ENCODE peak calls at places on chromosomes 2 and 18, in five cellular contexts. One of them, this sample, is unnamed.

GRCh38 chr2:136248242-136248641 is 130.3 kb upstream of the CXCR4 start:
- DNase-seq in GM12865: no peak
- DNase-seq in NCI-H2081: no peak
- DNase-seq in AG04450: no peak
- DNase-seq in NCI-H1436: peak; percentile 71
- DNase-seq in this sample: no peak

GRCh38 chr2:120683701-120684100 is 52.0 kb upstream of the GLI2 start:
- DNase-seq in GM12865: no peak
- DNase-seq in NCI-H2081: no peak
- DNase-seq in AG04450: no peak
- DNase-seq in NCI-H1436: no peak
- DNase-seq in this sample: no peak

GRCh38 chr18:37778417-37779165 is 213.0 kb upstream of the CELF4 start:
- DNase-seq in GM12865: peak; percentile 53
- DNase-seq in NCI-H2081: peak; percentile 63
- DNase-seq in AG04450: no peak
- DNase-seq in NCI-H1436: peak; percentile 59
- DNase-seq in this sample: no peak

GRCh38 chr2:104859310-104860130 is 5.6 kb downstream of the POU3F3 start:
- DNase-seq in GM12865: no peak
- DNase-seq in NCI-H2081: no peak
- DNase-seq in AG04450: no peak
- DNase-seq in NCI-H1436: no peak
- DNase-seq in this sample: no peak

GRCh38 chr2:196372811-196373664 is 201.7 kb upstream of the STK17B start:
- DNase-seq in GM12865: no peak
- DNase-seq in NCI-H2081: no peak
- DNase-seq in AG04450: no peak
- DNase-seq in NCI-H1436: no peak
- DNase-seq in this sample: no peak

GRCh38 chr2:33417093-33417492 is 59.4 kb upstream of the RASGRP3 start:
- DNase-seq in GM12865: no peak
- DNase-seq in NCI-H2081: no peak
- DNase-seq in AG04450: no peak
- DNase-seq in NCI-H1436: no peak
- DNase-seq in this sample: no peak

GRCh38 chr2:9910699-9911098 is 40.8 kb upstream of the GRHL1 start:
- DNase-seq in GM12865: no peak
- DNase-seq in NCI-H2081: no peak
- DNase-seq in AG04450: no peak
- DNase-seq in NCI-H1436: no peak
- DNase-seq in this sample: no peak

GRCh38 chr2:203973000-203973399 is 36.4 kb downstream of the ICOS start:
- DNase-seq in GM12865: no peak
- DNase-seq in NCI-H2081: no peak
- DNase-seq in AG04450: no peak
- DNase-seq in NCI-H1436: no peak
- DNase-seq in this sample: no peak

GRCh38 chr2:39202639-39203369 is 41.0 kb downstream of the CDKL4 start:
- DNase-seq in GM12865: peak; percentile 16
- DNase-seq in NCI-H2081: no peak
- DNase-seq in AG04450: no peak
- DNase-seq in NCI-H1436: no peak
- DNase-seq in this sample: no peak

GRCh38 chr2:32711219-32711618 is 83.4 kb downstream of the TTC27 start:
- DNase-seq in GM12865: no peak
- DNase-seq in NCI-H2081: no peak
- DNase-seq in AG04450: peak; percentile 53
- DNase-seq in NCI-H1436: no peak
- DNase-seq in this sample: peak; percentile 29

GRCh38 chr2:168673265-168674222 is 128.9 kb upstream of the NOSTRIN start:
- DNase-seq in GM12865: no peak
- DNase-seq in NCI-H2081: no peak
- DNase-seq in AG04450: no peak
- DNase-seq in NCI-H1436: no peak
- DNase-seq in this sample: no peak

GRCh38 chr2:14941151-14941631 is 308.7 kb downstream of the LRATD1 start:
- DNase-seq in GM12865: no peak
- DNase-seq in NCI-H2081: no peak
- DNase-seq in AG04450: peak; percentile 8
- DNase-seq in NCI-H1436: no peak
- DNase-seq in this sample: no peak

GRCh38 chr2:181812106-181812745 is 79.3 kb upstream of the ITPRID2 start:
- DNase-seq in GM12865: no peak
- DNase-seq in NCI-H2081: no peak
- DNase-seq in AG04450: no peak
- DNase-seq in NCI-H1436: no peak
- DNase-seq in this sample: no peak

GRCh38 chr18:49886891-49887764 is 73.8 kb upstream of the ACAA2 start:
- DNase-seq in GM12865: no peak
- DNase-seq in NCI-H2081: no peak
- DNase-seq in AG04450: no peak
- DNase-seq in NCI-H1436: no peak
- DNase-seq in this sample: no peak

GRCh38 chr2:70887208-70887549 is 48.5 kb upstream of the ATP6V1B1 start:
- DNase-seq in GM12865: no peak
- DNase-seq in NCI-H2081: no peak
- DNase-seq in AG04450: no peak
- DNase-seq in NCI-H1436: no peak
- DNase-seq in this sample: no peak

This sample was measured in amniotic stem cell.